ENCODE peak calls at places on chromosomes 1 and 21, in eight cellular contexts. C is transverse colon; W is mammary epithelial cell; K is neural progenitor cell; R is psoas muscle; B is ovary; L is SK-N-SH; E is CD4-positive, alpha-beta memory T cell. J is an unnamed sample.

GRCh38 chr1:1783320-1783719 is 5.0 kb upstream of the NADK start:
- DNase-seq in L (no peak), R (peak; percentile 46), B (no peak), C (peak; percentile 23), E (no peak), W (no peak), K (no peak), J (no peak)

GRCh38 chr1:37752583-37753471 is 12.1 kb downstream of the EPHA10 start:
- DNase-seq in K (peak; percentile 80), E (no peak), L (peak; percentile 91), B (no peak), W (no peak), C (peak; percentile 54), R (no peak), J (no peak)

GRCh38 chr1:22296701-22297591 is 154.0 kb upstream of the WNT4 start:
- DNase-seq in E (no peak), K (no peak), C (no peak), W (peak; percentile 56), L (no peak), R (no peak), B (no peak), J (no peak)

GRCh38 chr1:239511865-239512264 is 125.5 kb downstream of the CHRM3 start:
- DNase-seq in B (no peak), C (no peak), E (no peak), W (no peak), K (peak; percentile 80), L (no peak), R (no peak), J (no peak)

GRCh38 chr1:53605181-53605580 is 133.8 kb downstream of the GLIS1 start:
- DNase-seq in K (no peak), L (no peak), R (no peak), C (no peak), B (no peak), W (no peak), E (no peak), J (no peak)

GRCh38 chr21:31182231-31183129 is 144.2 kb upstream of the KRTAP19-8 start:
- DNase-seq in W (no peak), L (no peak), C (no peak), E (peak; percentile 70), R (no peak), K (no peak), B (no peak), J (no peak)

GRCh38 chr1:11831945-11832725 is 15.4 kb downstream of the NPPA start:
- DNase-seq in E (no peak), W (no peak), B (no peak), K (no peak), R (no peak), C (no peak), L (no peak), J (no peak)

GRCh38 chr1:22039594-22040347 is 12.7 kb upstream of the CDC42 start:
- DNase-seq in L (no peak), K (no peak), W (peak; percentile 57), B (peak; percentile 33), R (peak; percentile 72), E (peak; percentile 99), C (peak; percentile 88), J (peak; percentile 45)

GRCh38 chr21:42381347-42381984 is 14.4 kb downstream of the TMPRSS3 start:
- DNase-seq in W (peak; percentile 48), K (peak; percentile 67), C (peak; percentile 63), R (no peak), E (peak; percentile 24), L (no peak), B (no peak), J (no peak)

GRCh38 chr21:45511661-45512431 is 30.4 kb downstream of the SLC19A1 start:
- DNase-seq in K (no peak), E (no peak), C (no peak), B (peak; percentile 18), R (peak; percentile 42), L (no peak), W (no peak), J (no peak)

GRCh38 chr1:167748901-167749300 is 27.1 kb downstream of the MPZL1 start:
- DNase-seq in K (no peak), L (no peak), R (no peak), C (no peak), E (no peak), W (no peak), B (no peak), J (no peak)

GRCh38 chr1:201326710-201327109 is 43.4 kb downstream of the PKP1 start:
- DNase-seq in K (no peak), L (no peak), W (no peak), B (no peak), C (no peak), E (no peak), R (no peak), J (no peak)

GRCh38 chr1:205535866-205536758 is 31.6 kb downstream of the CDK18 start:
- DNase-seq in K (no peak), W (no peak), B (peak; percentile 9), E (no peak), L (peak; percentile 4), C (peak; percentile 5), R (peak; percentile 36), J (no peak)

GRCh38 chr1:175207971-175208370 is 15.4 kb upstream of the KIAA0040 start:
- DNase-seq in K (no peak), B (no peak), E (no peak), R (no peak), C (no peak), L (no peak), W (no peak), J (no peak)

GRCh38 chr1:175208773-175209492 is 16.4 kb upstream of the KIAA0040 start:
- DNase-seq in E (peak; percentile 82), C (no peak), W (no peak), R (no peak), B (no peak), K (no peak), L (no peak), J (no peak)

GRCh38 chr1:175209493-175209921 is 16.9 kb upstream of the KIAA0040 start:
- DNase-seq in B (no peak), K (no peak), R (no peak), E (no peak), L (no peak), W (no peak), C (no peak), J (no peak)

GRCh38 chr1:175206687-175207086 is 14.1 kb upstream of the KIAA0040 start:
- DNase-seq in C (no peak), L (no peak), R (no peak), K (no peak), E (no peak), B (no peak), W (peak; percentile 86), J (no peak)

GRCh38 chr1:175210744-175211143 is 18.2 kb upstream of the KIAA0040 start:
- DNase-seq in B (no peak), K (no peak), R (no peak), E (no peak), C (no peak), W (no peak), L (no peak), J (no peak)
- H3K27ac ChIP-seq in B (no peak overlapping the region), K (no peak overlapping the region), R (no peak overlapping the region), E (peak overlapping the region; percentile 1), C (no peak overlapping the region), W (no peak overlapping the region), L (no peak overlapping the region), J (no peak overlapping the region)

DNA sequence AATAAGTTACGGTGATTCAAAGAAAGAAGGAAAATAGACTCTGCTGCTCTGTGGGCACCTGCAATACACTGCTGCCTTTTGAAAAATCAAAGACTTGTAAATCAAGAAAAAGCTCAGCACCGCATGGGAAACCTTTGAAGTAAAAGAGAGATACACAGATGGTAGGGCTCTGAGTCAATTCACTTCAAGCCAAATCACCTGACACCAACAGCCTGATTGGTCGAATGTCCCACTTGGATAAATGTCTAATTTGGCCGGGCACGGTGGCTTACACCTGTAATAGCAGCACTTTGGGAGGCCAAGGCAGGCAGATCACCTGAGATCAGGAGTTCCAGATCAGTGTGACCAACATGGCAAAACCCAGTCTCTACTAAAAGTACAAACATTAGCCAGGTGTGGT is 19.2 kb upstream of the RCAN3 start:
- DNase-seq in B (no peak), W (no peak), C (no peak), L (no peak), E (peak; percentile 42), K (no peak), R (no peak), J (no peak)
- H3K27ac ChIP-seq in B (no peak overlapping the region), W (no peak overlapping the region), C (no peak overlapping the region), L (no peak overlapping the region), E (peak overlapping the region; percentile 61), K (no peak overlapping the region), R (no peak overlapping the region), J (no peak overlapping the region)

DNA sequence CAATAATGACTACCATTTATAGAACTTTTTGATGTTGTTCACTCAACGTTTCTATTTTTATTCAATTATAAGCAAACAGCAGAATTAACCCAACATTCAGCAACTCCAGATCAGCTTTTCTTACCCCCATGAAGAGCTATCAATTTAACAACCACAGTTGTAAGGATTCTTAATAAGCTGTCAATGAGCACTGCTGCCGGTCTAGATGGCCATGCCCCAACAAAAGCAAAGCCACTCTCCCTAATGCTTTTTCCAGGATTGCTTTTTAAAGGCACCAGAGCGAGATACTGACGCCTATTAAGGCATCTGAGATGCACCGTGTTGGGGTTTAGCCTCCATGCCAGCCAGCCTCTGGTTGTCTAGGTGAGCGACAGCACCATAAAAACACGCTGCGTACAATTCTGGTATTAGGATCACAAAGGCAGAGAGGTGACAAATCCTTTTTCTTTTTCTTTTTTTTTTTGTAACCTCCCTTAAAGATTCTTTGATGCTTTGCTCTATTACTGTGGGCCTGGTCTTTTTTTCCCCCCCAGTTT is 39.5 kb downstream of the PTPRC start:
- DNase-seq in L (no peak), B (no peak), C (no peak), R (no peak), E (peak; percentile 81), W (no peak), K (peak; percentile 47), J (no peak)
- H3K27ac ChIP-seq in L (no peak overlapping the region), B (no peak overlapping the region), C (peak overlapping the region; percentile 69), R (no peak overlapping the region), E (peak overlapping the region; percentile 94), W (no peak overlapping the region), K (no peak overlapping the region), J (no peak overlapping the region)

GRCh38 chr1:76093931-76094330 is 19.4 kb downstream of the ST6GALNAC3 start:
- DNase-seq in E (no peak), L (no peak), K (no peak), R (no peak), W (no peak), B (no peak), C (no peak), J (no peak)

GRCh38 chr1:76101534-76101933 is 27.0 kb downstream of the ST6GALNAC3 start:
- DNase-seq in K (no peak), L (no peak), W (no peak), R (no peak), E (no peak), B (no peak), C (no peak), J (no peak)

GRCh38 chr1:76090284-76091180 is 16.0 kb downstream of the ST6GALNAC3 start:
- DNase-seq in K (no peak), B (no peak), R (no peak), W (no peak), E (no peak), L (no peak), C (no peak), J (no peak)

DNA sequence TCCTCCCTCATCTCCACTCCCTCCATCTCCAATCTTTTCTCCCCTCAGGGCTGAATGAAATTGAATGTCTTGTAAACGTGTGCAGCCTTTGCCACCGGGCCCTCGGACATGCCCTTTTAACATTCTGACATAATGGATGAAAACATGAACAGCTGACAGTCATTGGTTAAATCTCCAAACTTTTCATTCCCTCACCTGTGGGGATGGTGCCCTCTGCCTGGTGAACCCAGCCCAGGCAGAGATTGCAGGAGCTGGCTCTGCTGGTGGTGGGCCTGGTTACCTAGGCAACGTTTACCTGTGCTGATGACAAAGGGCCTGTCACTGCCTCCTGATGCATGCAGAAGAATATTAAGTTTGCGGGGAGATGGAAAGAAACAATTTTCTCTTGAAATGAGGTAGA is 21.3 kb downstream of the ST6GALNAC3 start:
- DNase-seq in B (no peak), W (no peak), R (no peak), C (no peak), K (no peak), E (no peak), L (no peak), J (no peak)
- H3K27ac ChIP-seq in B (no peak overlapping the region), W (no peak overlapping the region), R (no peak overlapping the region), C (no peak overlapping the region), K (no peak overlapping the region), E (no peak overlapping the region), L (no peak overlapping the region), J (no peak overlapping the region)

J was measured in gastrocnemius medialis.